ENCODE peak calls at places on chromosomes 4 and X, in five cellular contexts. P is cardiac fibroblast; G is effector memory CD8-positive, alpha-beta T cell; I is activated CD8-positive, alpha-beta memory T cell treated with anti-CD3 and anti-CD28 coated beads for 1 hour; K is sciatic nerve. M is an unnamed sample.

GRCh38 chr4:81786063-81786763 is 314.5 kb upstream of the RASGEF1B start:
- DNase-seq in P (peak), G (no peak), I (no peak), K (no peak), M (no peak)

GRCh38 chr4:53645108-53645507 is 53.8 kb upstream of the LNX1 start:
- DNase-seq in P (no peak), G (no peak), I (no peak), K (no peak), M (no peak)

GRCh38 chr4:81165853-81166430 is 49.1 kb downstream of the PRKG2 start:
- DNase-seq in P (no peak), G (no peak), I (no peak), K (no peak), M (no peak)

GRCh38 chrX:103941201-103941975 is 21.0 kb upstream of the TMSB15B start:
- DNase-seq in P (peak), G (no peak), I (no peak), K (no peak), M (peak)

GRCh38 chr4:123055943-123056342 is 133.5 kb upstream of the NUDT6 start:
- DNase-seq in P (no peak), G (no peak), I (no peak), K (no peak), M (no peak)

GRCh38 chrX:13607356-13607995 is 38.1 kb downstream of the EGFL6 start:
- DNase-seq in P (no peak), G (no peak), I (no peak), K (no peak), M (no peak)

GRCh38 chr4:105666693-105667092 is 41.8 kb downstream of the INTS12 start:
- DNase-seq in P (peak), G (no peak), I (no peak), K (no peak), M (no peak)

GRCh38 chrX:40772290-40772689 is 36.9 kb upstream of the MED14 start:
- DNase-seq in P (no peak), G (no peak), I (no peak), K (no peak), M (no peak)

GRCh38 chr4:181637186-181638105 is 605.8 kb upstream of the TENM3 start:
- DNase-seq in P (no peak), G (no peak), I (no peak), K (no peak), M (no peak)

GRCh38 chrX:12021708-12022107 is 116.6 kb upstream of the FRMPD4 start:
- DNase-seq in P (peak), G (no peak), I (no peak), K (no peak), M (no peak)

GRCh38 chrX:108309144-108309543 is 129.1 kb downstream of the COL4A6 start:
- DNase-seq in P (peak), G (no peak), I (no peak), K (no peak), M (no peak)

GRCh38 chr4:39609454-39609911 is 29.2 kb downstream of the SMIM14 start:
- DNase-seq in P (no peak), G (no peak), I (no peak), K (no peak), M (no peak)

GRCh38 chr4:142984871-142985585 is 138.9 kb upstream of the INPP4B start:
- DNase-seq in P (peak), G (no peak), I (no peak), K (no peak), M (no peak)

GRCh38 chrX:131058136-131058868 is at the start of gene ARHGAP36:
- DNase-seq in P (no peak), G (no peak), I (no peak), K (no peak), M (no peak)

GRCh38 chr4:156512622-156513021 is 459.0 kb downstream of the PDGFC start:
- DNase-seq in P (peak), G (no peak), I (no peak), K (no peak), M (no peak)

M was measured in cerebellar nuclear complex.